ENCODE peak calls at places on chromosomes 16 and 17, in four cellular contexts. L is GM12878, X is K562, E is HepG2. Y is an unnamed sample.

GRCh38 chr16:3004319-3004718 is 8.4 kb upstream of the CLDN9 start:
- DNase-seq in L (no peak), X (peak; percentile 35), E (no peak), Y (no peak)

GRCh38 chr16:8310816-8311215 is 279.5 kb downstream of the TMEM114 start:
- DNase-seq in L (no peak), X (peak; percentile 2), E (no peak), Y (no peak)

GRCh38 chr17:10513284-10514067 is 4.9 kb downstream of the MYH1 start:
- DNase-seq in L (no peak), X (no peak), E (no peak), Y (no peak)

GRCh38 chr16:66364117-66364958 is 2.2 kb upstream of the CDH5 start:
- DNase-seq in L (no peak), X (no peak), E (no peak), Y (no peak)

GRCh38 chr17:58272367-58273280 is 8.1 kb downstream of the MPO start:
- DNase-seq in L (no peak), X (no peak), E (no peak), Y (peak; percentile 29)

GRCh38 chr17:73091410-73091769 is 1.1 kb downstream of the SLC39A11 start:
- DNase-seq in L (no peak), X (no peak), E (no peak), Y (no peak)

GRCh38 chr16:89436362-89436761 is 54.0 kb downstream of the ANKRD11 start:
- DNase-seq in L (no peak), X (no peak), E (no peak), Y (no peak)

GRCh38 chr17:79420318-79421243 is 190.3 kb downstream of the RBFOX3 start:
- DNase-seq in L (no peak), X (peak; percentile 57), E (no peak), Y (no peak)

GRCh38 chr16:66603537-66604375 is 748 bp upstream of the CMTM3 start:
- DNase-seq in L (no peak), X (peak; percentile 78), E (peak; percentile 57), Y (no peak)

GRCh38 chr17:29495011-29495410 is 71.8 kb downstream of the ABHD15 start:
- DNase-seq in L (no peak), X (no peak), E (no peak), Y (no peak)

GRCh38 chr17:9371019-9371418 is 204.6 kb downstream of the STX8 start:
- DNase-seq in L (peak; percentile 37), X (no peak), E (peak; percentile 83), Y (no peak)

GRCh38 chr17:69448431-69449102 is 34.1 kb downstream of the MAP2K6 start:
- DNase-seq in L (no peak), X (no peak), E (no peak), Y (peak; percentile 76)

GRCh38 chr17:73354423-73355284 is 42.9 kb upstream of the CDC42EP4 start:
- DNase-seq in L (no peak), X (no peak), E (no peak), Y (no peak)

GRCh38 chr16:12262454-12263180 is 286.1 kb downstream of the SNX29 start:
- DNase-seq in L (no peak), X (no peak), E (peak; percentile 77), Y (no peak)

GRCh38 chr17:3732171-3732570 is 8.5 kb downstream of the HASPIN start:
- DNase-seq in L (peak; percentile 60), X (peak; percentile 60), E (peak; percentile 59), Y (no peak)

GRCh38 chr17:83104577-83105505 is 25.4 kb downstream of the METRNL start:
- DNase-seq in L (no peak), X (no peak), E (no peak), Y (no peak)

GRCh38 chr17:66413564-66414520 is 111.4 kb downstream of the PRKCA start:
- DNase-seq in L (no peak), X (peak; percentile 12), E (no peak), Y (no peak)

GRCh38 chr16:62014534-62014933 is 21.7 kb downstream of the CDH8 start:
- DNase-seq in L (no peak), X (no peak), E (no peak), Y (no peak)

GRCh38 chr17:77555741-77556291 is 402.7 kb upstream of the TNRC6C start:
- DNase-seq in L (no peak), X (no peak), E (no peak), Y (no peak)

GRCh38 chr17:46108120-46108519 is 85.1 kb downstream of the KANSL1 start:
- DNase-seq in L (no peak), X (no peak), E (peak; percentile 68), Y (no peak)

GRCh38 chr17:74466111-74466784 is at the start of gene CD300A:
- DNase-seq in L (no peak), X (no peak), E (no peak), Y (peak; percentile 68)

GRCh38 chr17:48463531-48463930 is 33.5 kb upstream of the SKAP1 start:
- DNase-seq in L (no peak), X (no peak), E (no peak), Y (no peak)

GRCh38 chr17:75878174-75878998 is at the start of gene TRIM47:
- DNase-seq in L (no peak), X (peak; percentile 73), E (peak; percentile 83), Y (peak; percentile 71)

GRCh38 chr17:82332669-82333278 is 792 bp downstream of the SECTM1 start:
- DNase-seq in L (no peak), X (peak; percentile 59), E (no peak), Y (no peak)

GRCh38 chr17:64174686-64175456 is 44.9 kb upstream of the ERN1 start:
- DNase-seq in L (no peak), X (no peak), E (no peak), Y (no peak)

GRCh38 chr17:31321481-31321880 is at the start of gene EVI2A:
- DNase-seq in L (peak; percentile 69), X (peak; percentile 11), E (no peak), Y (no peak)

GRCh38 chr16:62256406-62256805 is 220.2 kb upstream of the CDH8 start:
- DNase-seq in L (no peak), X (no peak), E (no peak), Y (no peak)

GRCh38 chr17:3911271-3912053 is 4.8 kb downstream of the P2RX1 start:
- DNase-seq in L (peak; percentile 89), X (no peak), E (no peak), Y (no peak)

GRCh38 chr16:51834131-51834530 is 683.1 kb upstream of the SALL1 start:
- DNase-seq in L (no peak), X (no peak), E (no peak), Y (no peak)

GRCh38 chr17:19642373-19642893 is 6.1 kb upstream of the ALDH3A2 start:
- DNase-seq in L (no peak), X (no peak), E (no peak), Y (no peak)
- TF ChIP-seq GABPA in L (no peak), X (no peak), E (no peak), Y (no peak)

GRCh38 chr16:81560979-81561657 is 116.5 kb downstream of the CMIP start:
- DNase-seq in L (no peak), X (no peak), E (no peak), Y (no peak)
- TF ChIP-seq SP1 in L (no peak), X (no peak), E (no peak), Y (no peak)

GRCh38 chr16:10989494-10989893 is 45.1 kb downstream of the CLEC16A start:
- DNase-seq in L (no peak), X (no peak), E (no peak), Y (no peak)
- H3K4me2 ChIP-seq in L (no peak overlapping the region), X (no peak overlapping the region), E (no peak overlapping the region), Y (no peak overlapping the region)

GRCh38 chr16:30470632-30471007 is 1.9 kb upstream of the ITGAL start:
- DNase-seq in L (no peak), X (no peak), E (no peak), Y (no peak)

GRCh38 chr16:30474062-30474452 is 1.5 kb downstream of the ITGAL start:
- DNase-seq in L (no peak), X (no peak), E (no peak), Y (no peak)

GRCh38 chr16:30474684-30475083 is 2.1 kb downstream of the ITGAL start:
- DNase-seq in L (no peak), X (no peak), E (no peak), Y (no peak)

GRCh38 chr16:30472328-30472942 is at the start of gene ITGAL:
- DNase-seq in L (peak; percentile 98), X (no peak), E (no peak), Y (no peak)

GRCh38 chr16:30473231-30474061 is 904 bp downstream of the ITGAL start:
- DNase-seq in L (no peak), X (no peak), E (no peak), Y (no peak)
- TF ChIP-seq GABPA in L (no peak), X (no peak), E (no peak), Y (no peak)

GRCh38 chr16:63289834-63290460 is 1253.7 kb upstream of the CDH8 start:
- DNase-seq in L (no peak), X (peak; percentile 20), E (peak; percentile 44), Y (peak; percentile 50)
- TF ChIP-seq SP1 in L (no peak), X (no peak), E (no peak), Y (no peak)

Y was measured in H1.